ENCODE peak calls at places on chromosome 6, in seven cellular contexts. One of them, this sample, is unnamed.
A peak's percentile ranks its signal among the peaks of the same experiment; 100 is the strongest.

GRCh38 chr6:49915035-49915434 is 48.7 kb upstream of the CRISP1 start:
- DNase-seq in left lung: no peak
- DNase-seq in neuronal stem cell: no peak
- DNase-seq in NCI-H510A: no peak
- DNase-seq in EL: no peak
- DNase-seq in small intestine: no peak
- DNase-seq in naive B cell: no peak
- DNase-seq in this sample: no peak

GRCh38 chr6:149862901-149863595 is 1.1 kb downstream of the LRP11 start:
- DNase-seq in left lung: peak; percentile 91
- DNase-seq in small intestine: peak; percentile 52
- DNase-seq in neuronal stem cell: peak; percentile 57
- DNase-seq in naive B cell: peak; percentile 33
- DNase-seq in NCI-H510A: no peak
- DNase-seq in EL: peak; percentile 93
- DNase-seq in this sample: peak; percentile 98

GRCh38 chr6:6007311-6008113 is 787 bp upstream of the NRN1 start:
- DNase-seq in neuronal stem cell: no peak
- DNase-seq in EL: peak; percentile 35
- DNase-seq in left lung: no peak
- DNase-seq in small intestine: no peak
- DNase-seq in naive B cell: peak; percentile 29
- DNase-seq in NCI-H510A: peak; percentile 11
- DNase-seq in this sample: peak; percentile 60

GRCh38 chr6:2971420-2972218 is at the start of gene SERPINB6:
- DNase-seq in left lung: peak; percentile 93
- DNase-seq in neuronal stem cell: no peak
- DNase-seq in small intestine: peak; percentile 94
- DNase-seq in EL: peak; percentile 80
- DNase-seq in NCI-H510A: no peak
- DNase-seq in naive B cell: peak; percentile 43
- DNase-seq in this sample: peak; percentile 88

GRCh38 chr6:130215526-130215925 is 7.2 kb downstream of the SAMD3 start:
- DNase-seq in left lung: no peak
- DNase-seq in EL: no peak
- DNase-seq in NCI-H510A: no peak
- DNase-seq in naive B cell: no peak
- DNase-seq in neuronal stem cell: no peak
- DNase-seq in small intestine: peak; percentile 60
- DNase-seq in this sample: no peak

GRCh38 chr6:118565317-118565960 is 17.3 kb downstream of the PLN start:
- DNase-seq in neuronal stem cell: no peak
- DNase-seq in NCI-H510A: no peak
- DNase-seq in EL: no peak
- DNase-seq in naive B cell: peak; percentile 59
- DNase-seq in small intestine: peak; percentile 66
- DNase-seq in left lung: no peak
- DNase-seq in this sample: no peak

GRCh38 chr6:43150051-43150751 is 20.9 kb upstream of the SRF start:
- DNase-seq in NCI-H510A: no peak
- DNase-seq in left lung: no peak
- DNase-seq in neuronal stem cell: no peak
- DNase-seq in EL: no peak
- DNase-seq in small intestine: peak; percentile 55
- DNase-seq in naive B cell: no peak
- DNase-seq in this sample: no peak

GRCh38 chr6:112939543-112939942 is 592.4 kb downstream of the RFPL4B start:
- DNase-seq in naive B cell: no peak
- DNase-seq in NCI-H510A: no peak
- DNase-seq in EL: no peak
- DNase-seq in neuronal stem cell: no peak
- DNase-seq in left lung: no peak
- DNase-seq in small intestine: peak; percentile 18
- DNase-seq in this sample: peak; percentile 52

GRCh38 chr6:112086744-112087135 is 542 bp downstream of the TUBE1 start:
- DNase-seq in small intestine: no peak
- DNase-seq in naive B cell: no peak
- DNase-seq in EL: peak; percentile 69
- DNase-seq in NCI-H510A: no peak
- DNase-seq in neuronal stem cell: no peak
- DNase-seq in left lung: no peak
- DNase-seq in this sample: peak; percentile 68

GRCh38 chr6:101163611-101164010 is 229.9 kb upstream of the GRIK2 start:
- DNase-seq in NCI-H510A: peak; percentile 3
- DNase-seq in neuronal stem cell: no peak
- DNase-seq in naive B cell: no peak
- DNase-seq in left lung: no peak
- DNase-seq in small intestine: no peak
- DNase-seq in EL: peak; percentile 2
- DNase-seq in this sample: no peak

GRCh38 chr6:8084586-8084985 is 17.8 kb downstream of the EEF1E1 start:
- DNase-seq in naive B cell: no peak
- DNase-seq in NCI-H510A: no peak
- DNase-seq in left lung: no peak
- DNase-seq in small intestine: no peak
- DNase-seq in neuronal stem cell: no peak
- DNase-seq in EL: peak; percentile 34
- DNase-seq in this sample: no peak

GRCh38 chr6:14601490-14601889 is 483.9 kb downstream of the CD83 start:
- DNase-seq in small intestine: peak; percentile 27
- DNase-seq in left lung: no peak
- DNase-seq in naive B cell: no peak
- DNase-seq in EL: no peak
- DNase-seq in neuronal stem cell: no peak
- DNase-seq in NCI-H510A: peak; percentile 88
- DNase-seq in this sample: no peak

GRCh38 chr6:88119769-88120168 is 46.4 kb downstream of the CNR1 start:
- DNase-seq in small intestine: no peak
- DNase-seq in naive B cell: no peak
- DNase-seq in left lung: no peak
- DNase-seq in neuronal stem cell: peak; percentile 45
- DNase-seq in EL: no peak
- DNase-seq in NCI-H510A: no peak
- DNase-seq in this sample: peak; percentile 6

GRCh38 chr6:96837138-96837971 is at the start of gene GPR63:
- DNase-seq in NCI-H510A: peak; percentile 81
- DNase-seq in neuronal stem cell: peak; percentile 75
- DNase-seq in small intestine: peak; percentile 75
- DNase-seq in left lung: peak; percentile 92
- DNase-seq in naive B cell: peak; percentile 36
- DNase-seq in EL: peak; percentile 75
- DNase-seq in this sample: peak; percentile 76

GRCh38 chr6:35047265-35048011 is 93.7 kb downstream of the TCP11 start:
- DNase-seq in small intestine: no peak
- DNase-seq in NCI-H510A: no peak
- DNase-seq in left lung: no peak
- DNase-seq in neuronal stem cell: no peak
- DNase-seq in naive B cell: no peak
- DNase-seq in EL: no peak
- DNase-seq in this sample: peak; percentile 65

GRCh38 chr6:17169291-17169690 is 67.4 kb downstream of the STMND1 start:
- DNase-seq in left lung: no peak
- DNase-seq in small intestine: no peak
- DNase-seq in naive B cell: no peak
- DNase-seq in EL: peak; percentile 86
- DNase-seq in neuronal stem cell: no peak
- DNase-seq in NCI-H510A: no peak
- DNase-seq in this sample: peak; percentile 42

GRCh38 chr6:76003686-76004085 is 68.8 kb downstream of the IMPG1 start:
- DNase-seq in NCI-H510A: no peak
- DNase-seq in left lung: no peak
- DNase-seq in naive B cell: no peak
- DNase-seq in small intestine: no peak
- DNase-seq in neuronal stem cell: no peak
- DNase-seq in EL: no peak
- DNase-seq in this sample: no peak

GRCh38 chr6:125444234-125444949 is 142.6 kb upstream of the HDDC2 start:
- DNase-seq in left lung: no peak
- DNase-seq in EL: no peak
- DNase-seq in small intestine: no peak
- DNase-seq in neuronal stem cell: no peak
- DNase-seq in naive B cell: no peak
- DNase-seq in NCI-H510A: no peak
- DNase-seq in this sample: no peak

GRCh38 chr6:50007821-50008220 is 14.0 kb downstream of the DEFB110 start:
- DNase-seq in naive B cell: no peak
- DNase-seq in neuronal stem cell: no peak
- DNase-seq in small intestine: no peak
- DNase-seq in NCI-H510A: no peak
- DNase-seq in left lung: no peak
- DNase-seq in EL: peak; percentile 12
- DNase-seq in this sample: peak; percentile 14

GRCh38 chr6:119986934-119987549 is 637.5 kb upstream of the MAN1A1 start:
- DNase-seq in left lung: no peak
- DNase-seq in small intestine: no peak
- DNase-seq in NCI-H510A: no peak
- DNase-seq in naive B cell: no peak
- DNase-seq in EL: no peak
- DNase-seq in neuronal stem cell: no peak
- DNase-seq in this sample: no peak

GRCh38 chr6:20038805-20039204 is 173.5 kb downstream of the MBOAT1 start:
- DNase-seq in neuronal stem cell: no peak
- DNase-seq in NCI-H510A: no peak
- DNase-seq in EL: peak; percentile 13
- DNase-seq in left lung: no peak
- DNase-seq in naive B cell: no peak
- DNase-seq in small intestine: no peak
- DNase-seq in this sample: peak; percentile 2

This sample was measured in RPMI7951.